ENCODE peak calls at places on chromosomes 3 and 15, in ten cellular contexts. I, P, T, D, B, R, O, M, F and W are unnamed samples.

GRCh38 chr3:19946832-19947548 is at the start of gene RAB5A:
- DNase-seq in B (peak; percentile 97), D (peak; percentile 98), R (peak; percentile 98), T (peak; percentile 67), M (peak; percentile 97), O (peak; percentile 99), P (peak; percentile 97), F (peak; percentile 95), I (peak; percentile 94), W (peak; percentile 96)

GRCh38 chr15:64855206-64856000 is 13.7 kb downstream of the PLEKHO2 start:
- DNase-seq in R (peak; percentile 39), T (no peak), B (no peak), M (peak; percentile 79), F (no peak), O (no peak), I (no peak), D (no peak), P (no peak), W (no peak)

GRCh38 chr3:141561426-141562034 is 74.7 kb downstream of the RASA2 start:
- DNase-seq in T (no peak), F (peak; percentile 41), B (peak; percentile 79), P (no peak), O (no peak), R (no peak), I (peak; percentile 35), D (no peak), M (peak; percentile 37), W (peak; percentile 78)

GRCh38 chr15:82111918-82112317 is 66.1 kb upstream of the MEX3B start:
- DNase-seq in I (no peak), F (no peak), T (no peak), B (no peak), D (no peak), P (no peak), O (no peak), R (no peak), M (no peak), W (no peak)

GRCh38 chr3:10962481-10963036 is 30.0 kb upstream of the SLC6A1 start:
- DNase-seq in P (no peak), M (no peak), O (no peak), T (no peak), I (no peak), R (no peak), D (no peak), F (no peak), B (no peak), W (no peak)

GRCh38 chr3:122258757-122259371 is 66.2 kb upstream of the CSTA start:
- DNase-seq in F (peak; percentile 56), M (peak; percentile 92), P (peak; percentile 47), D (no peak), O (peak; percentile 80), T (no peak), I (peak; percentile 70), R (peak; percentile 82), B (peak; percentile 49), W (no peak)

GRCh38 chr15:57735406-57735805 is 28.9 kb downstream of the POLR2M start:
- DNase-seq in B (no peak), F (no peak), O (no peak), M (no peak), R (no peak), T (no peak), P (no peak), I (no peak), D (no peak), W (no peak)

GRCh38 chr15:97978408-97979130 is 18.1 kb downstream of the ARRDC4 start:
- DNase-seq in B (no peak), D (no peak), I (no peak), P (no peak), F (no peak), O (no peak), T (no peak), R (no peak), M (no peak), W (no peak)

GRCh38 chr3:34206996-34207395 is 408.6 kb downstream of the PDCD6IP start:
- DNase-seq in F (no peak), B (no peak), T (no peak), R (no peak), I (no peak), P (no peak), M (peak; percentile 45), O (no peak), D (no peak), W (no peak)

GRCh38 chr3:171977860-171978259 is 61.5 kb upstream of the FNDC3B start:
- DNase-seq in R (no peak), B (no peak), T (no peak), D (no peak), M (peak; percentile 62), F (no peak), O (no peak), I (no peak), P (no peak), W (no peak)

GRCh38 chr3:37123292-37123691 is 51.1 kb downstream of the LRRFIP2 start:
- DNase-seq in D (no peak), R (no peak), M (no peak), P (no peak), O (no peak), B (no peak), F (no peak), T (no peak), I (no peak), W (no peak)

GRCh38 chr3:132347095-132347494 is 29.9 kb downstream of the ACP3 start:
- DNase-seq in M (no peak), P (no peak), F (peak; percentile 14), I (no peak), R (no peak), T (no peak), O (no peak), B (no peak), D (no peak), W (no peak)

GRCh38 chr3:35772364-35773009 is 133.2 kb downstream of the ARPP21 start:
- DNase-seq in P (no peak), D (no peak), M (no peak), O (no peak), R (no peak), F (no peak), B (no peak), T (no peak), I (no peak), W (no peak)

GRCh38 chr15:25850154-25851111 is 12.7 kb downstream of the ATP10A start:
- DNase-seq in I (peak; percentile 55), D (peak; percentile 82), P (peak; percentile 70), O (peak; percentile 94), R (peak; percentile 88), F (peak; percentile 69), T (no peak), B (peak; percentile 49), M (peak; percentile 93), W (peak; percentile 63)

GRCh38 chr3:69005071-69005816 is 8.2 kb downstream of the EOGT start:
- DNase-seq in B (no peak), R (no peak), I (no peak), D (no peak), F (no peak), O (no peak), P (no peak), M (peak; percentile 71), T (no peak), W (no peak)

GRCh38 chr3:55000546-55000945 is 72.7 kb upstream of the LRTM1 start:
- DNase-seq in T (no peak), R (no peak), B (no peak), D (peak; percentile 46), O (no peak), F (peak; percentile 82), M (peak; percentile 84), P (no peak), I (no peak), W (no peak)

GRCh38 chr15:45863881-45864580 is 229.2 kb downstream of the SQOR start:
- DNase-seq in M (no peak), T (no peak), F (no peak), I (no peak), R (no peak), P (no peak), D (no peak), O (no peak), B (no peak), W (no peak)

GRCh38 chr3:118960876-118961275 is 73.8 kb downstream of the IGSF11 start:
- DNase-seq in D (no peak), P (no peak), R (no peak), T (no peak), I (no peak), M (no peak), F (peak; percentile 18), B (no peak), O (peak; percentile 16), W (no peak)

GRCh38 chr15:89531796-89532537 is 35.6 kb upstream of the RHCG start:
- DNase-seq in M (no peak), B (no peak), D (no peak), P (no peak), I (no peak), O (no peak), R (no peak), F (no peak), T (no peak), W (no peak)

GRCh38 chr15:52100807-52101206 is 11.8 kb downstream of the BCL2L10 start:
- DNase-seq in B (peak; percentile 65), F (peak; percentile 91), I (no peak), D (peak; percentile 75), P (no peak), T (no peak), M (no peak), O (peak; percentile 90), R (peak; percentile 91), W (no peak)